ENCODE peak calls at places on chromosomes 4 and X, in ten cellular contexts. C, W, P, S, A, Y, L, F, E and Q are unnamed samples.

GRCh38 chr4:169993531-169993930 is 32.7 kb downstream of the MFAP3L start:
- DNase-seq in E (no peak), S (no peak), L (no peak), Y (no peak), F (no peak), A (no peak), W (no peak), C (no peak), P (no peak), Q (no peak)

GRCh38 chr4:100517864-100518341 is at the start of gene EMCN:
- DNase-seq in L (no peak), C (no peak), F (no peak), A (no peak), W (no peak), P (no peak), E (no peak), Y (no peak), S (no peak), Q (no peak)

GRCh38 chr4:53576676-53577372 is 14.5 kb downstream of the LNX1 start:
- DNase-seq in S (no peak), L (no peak), A (no peak), C (peak), F (no peak), E (no peak), W (no peak), Y (peak), P (no peak), Q (no peak)

GRCh38 chr4:55409468-55410171 is 13.9 kb downstream of the TMEM165 start:
- DNase-seq in Y (peak), A (no peak), L (no peak), S (no peak), F (peak), P (no peak), E (no peak), C (peak), W (no peak), Q (peak)

GRCh38 chr4:99965674-99966350 is 15.7 kb upstream of the H2AZ1 start:
- DNase-seq in Y (peak), F (no peak), E (no peak), S (no peak), L (no peak), P (peak), A (no peak), W (no peak), C (no peak), Q (no peak)

GRCh38 chrX:46574337-46574940 is 874 bp downstream of the CHST7 start:
- DNase-seq in L (no peak), S (no peak), E (peak), Y (peak), A (no peak), C (no peak), F (no peak), P (no peak), W (no peak), Q (no peak)

GRCh38 chr4:37674446-37674845 is 11.7 kb downstream of the RELL1 start:
- DNase-seq in A (no peak), F (no peak), C (no peak), L (no peak), E (no peak), W (no peak), Y (no peak), S (no peak), P (no peak), Q (no peak)

GRCh38 chrX:17706676-17707075 is 30.6 kb upstream of the SCML1 start:
- DNase-seq in E (no peak), S (no peak), Y (peak), C (peak), L (no peak), W (no peak), A (no peak), F (peak), P (no peak), Q (peak)

GRCh38 chr4:101037938-101038413 is 309.4 kb downstream of the PPP3CA start:
- DNase-seq in S (no peak), E (no peak), L (no peak), A (peak), W (no peak), C (no peak), P (no peak), Y (no peak), F (no peak), Q (no peak)

GRCh38 chrX:73977542-73978169 is 326.3 kb upstream of the ZCCHC13 start:
- DNase-seq in Y (no peak), S (peak), L (no peak), A (no peak), P (peak), E (no peak), F (no peak), W (no peak), C (no peak), Q (no peak)

GRCh38 chr4:185209031-185209851 is at the start of gene SNX25:
- DNase-seq in F (peak), S (peak), C (peak), L (peak), P (peak), W (peak), Y (peak), A (no peak), E (peak), Q (peak)

GRCh38 chr4:106583567-106583966 is 215.0 kb upstream of the GIMD1 start:
- DNase-seq in W (no peak), Y (peak), C (peak), P (no peak), L (no peak), F (peak), S (no peak), A (no peak), E (no peak), Q (peak)

GRCh38 chr4:35300996-35301774 is 943.1 kb downstream of the ARAP2 start:
- DNase-seq in Y (no peak), F (no peak), L (no peak), S (no peak), P (no peak), C (no peak), E (no peak), A (no peak), W (no peak), Q (no peak)

GRCh38 chr4:76558391-76559235 is 123.6 kb downstream of the SHROOM3 start:
- DNase-seq in E (no peak), A (no peak), Y (no peak), C (no peak), S (no peak), W (no peak), F (no peak), L (no peak), P (no peak), Q (no peak)

GRCh38 chr4:95267081-95267480 is 281.7 kb downstream of the UNC5C start:
- DNase-seq in W (no peak), C (peak), F (peak), P (no peak), L (no peak), A (no peak), Y (peak), E (no peak), S (no peak), Q (peak)

GRCh38 chr4:171639540-171639939 is 173.7 kb upstream of the GALNTL6 start:
- DNase-seq in C (no peak), S (no peak), F (no peak), W (no peak), P (no peak), E (no peak), L (no peak), A (no peak), Y (no peak), Q (no peak)

GRCh38 chrX:76555816-76556215 is 128.3 kb downstream of the MAGEE1 start:
- DNase-seq in S (no peak), L (no peak), Y (peak), P (no peak), A (peak), W (no peak), E (peak), F (no peak), C (peak), Q (no peak)

GRCh38 chrX:55007633-55008032 is 7.5 kb downstream of the APEX2 start:
- DNase-seq in Y (peak), S (no peak), W (no peak), A (no peak), F (peak), P (no peak), C (peak), L (no peak), E (no peak), Q (peak)

GRCh38 chr4:7066006-7066405 is 1.9 kb downstream of the GRPEL1 start:
- DNase-seq in Y (no peak), P (no peak), F (no peak), A (no peak), C (no peak), W (no peak), S (no peak), L (no peak), E (no peak), Q (no peak)

GRCh38 chrX:11704725-11705495 is 39.2 kb upstream of the ARHGAP6 start:
- DNase-seq in C (no peak), E (no peak), A (no peak), P (no peak), L (no peak), W (no peak), F (peak), Y (peak), S (no peak), Q (peak)

GRCh38 chrX:14913241-14913640 is 40.0 kb downstream of the MOSPD2 start:
- DNase-seq in Y (peak), C (no peak), A (no peak), F (no peak), L (no peak), P (no peak), E (no peak), S (no peak), W (no peak), Q (no peak)

GRCh38 chrX:48919360-48919821 is 567 bp upstream of the PIM2 start:
- DNase-seq in A (no peak), W (no peak), C (no peak), F (no peak), P (no peak), L (no peak), Y (peak), E (no peak), S (peak), Q (peak)

GRCh38 chr4:139806929-139807328 is 141.3 kb downstream of the MGST2 start:
- DNase-seq in L (no peak), Y (no peak), A (no peak), P (no peak), E (no peak), F (no peak), C (no peak), W (no peak), S (no peak), Q (no peak)

GRCh38 chr4:110091426-110091825 is 107.0 kb downstream of the ELOVL6 start:
- DNase-seq in A (no peak), S (no peak), E (no peak), Y (peak), P (no peak), F (peak), W (no peak), C (peak), L (no peak), Q (peak)

GRCh38 chr4:10299601-10300000 is 157.6 kb downstream of the ZNF518B start:
- DNase-seq in F (peak), L (no peak), Y (peak), P (no peak), A (no peak), S (no peak), W (no peak), E (no peak), C (no peak), Q (no peak)

GRCh38 chr4:183471960-183472708 is 27.7 kb downstream of the CDKN2AIP start:
- DNase-seq in S (peak), C (peak), Y (peak), W (peak), A (peak), E (peak), F (peak), L (peak), P (peak), Q (peak)